ENCODE peak calls at places on chromosomes 2 and 18, in five cellular contexts. E is stomach; M is endothelial cell of umbilical vein; S is naive thymus-derived CD4-positive, alpha-beta T cell; C is cardiac muscle cell. W is an unnamed sample. For H3K27me3, the result is how much of the 10 kb centered on the place peaks cover.

GRCh38 chr2:27249891-27250651 is 12.8 kb downstream of the SLC30A3 start:
- DNase-seq in E (peak), M (peak), S (peak), C (peak), W (no peak)

GRCh38 chr18:22541232-22541631 is 123.5 kb upstream of the CTAGE1 start:
- DNase-seq in E (no peak), M (no peak), S (no peak), C (no peak), W (no peak)

GRCh38 chr2:42488297-42488696 is 5.5 kb downstream of the KCNG3 start:
- DNase-seq in E (no peak), M (no peak), S (no peak), C (no peak), W (no peak)

GRCh38 chr2:9975328-9975727 is 23.8 kb downstream of the GRHL1 start:
- DNase-seq in E (peak), M (peak), S (no peak), C (peak), W (peak)

GRCh38 chr2:207805566-207806226 is 36.0 kb upstream of the FZD5 start:
- DNase-seq in E (no peak), M (no peak), S (no peak), C (no peak), W (no peak)

GRCh38 chr2:242038166-242038927 is 168.8 kb downstream of the RTP5 start:
- DNase-seq in E (peak), M (no peak), S (no peak), C (no peak), W (no peak)

GRCh38 chr2:237435844-237436590 is 22.1 kb upstream of the COL6A3 start:
- DNase-seq in E (no peak), M (no peak), S (no peak), C (peak), W (no peak)

GRCh38 chr2:128271891-128272585 is 46.6 kb downstream of the HS6ST1 start:
- DNase-seq in E (no peak), M (no peak), S (no peak), C (no peak), W (no peak)

GRCh38 chr18:30889582-30890301 is 152.8 kb downstream of the DSC3 start:
- DNase-seq in E (no peak), M (peak), S (no peak), C (peak), W (peak)

GRCh38 chr2:237309416-237309815 is 104.5 kb downstream of the COL6A3 start:
- DNase-seq in E (no peak), M (no peak), S (no peak), C (no peak), W (no peak)

GRCh38 chr2:234412726-234413125 is 84.2 kb downstream of the ARL4C start:
- DNase-seq in E (no peak), M (no peak), S (no peak), C (peak), W (no peak)

GRCh38 chr2:135819211-135819610 is 17.8 kb downstream of the LCT start:
- DNase-seq in E (no peak), M (peak), S (peak), C (peak), W (no peak)

GRCh38 chr2:3208179-3208578 is 169.4 kb downstream of the EIPR1 start:
- DNase-seq in E (no peak), M (no peak), S (no peak), C (no peak), W (no peak)

GRCh38 chr2:45743531-45744391 is 92.3 kb downstream of the PRKCE start:
- DNase-seq in E (no peak), M (peak), S (no peak), C (peak), W (no peak)

GRCh38 chr18:1014496-1014895 is 109.8 kb downstream of the ADCYAP1 start:
- DNase-seq in E (no peak), M (no peak), S (no peak), C (peak), W (no peak)

DNA sequence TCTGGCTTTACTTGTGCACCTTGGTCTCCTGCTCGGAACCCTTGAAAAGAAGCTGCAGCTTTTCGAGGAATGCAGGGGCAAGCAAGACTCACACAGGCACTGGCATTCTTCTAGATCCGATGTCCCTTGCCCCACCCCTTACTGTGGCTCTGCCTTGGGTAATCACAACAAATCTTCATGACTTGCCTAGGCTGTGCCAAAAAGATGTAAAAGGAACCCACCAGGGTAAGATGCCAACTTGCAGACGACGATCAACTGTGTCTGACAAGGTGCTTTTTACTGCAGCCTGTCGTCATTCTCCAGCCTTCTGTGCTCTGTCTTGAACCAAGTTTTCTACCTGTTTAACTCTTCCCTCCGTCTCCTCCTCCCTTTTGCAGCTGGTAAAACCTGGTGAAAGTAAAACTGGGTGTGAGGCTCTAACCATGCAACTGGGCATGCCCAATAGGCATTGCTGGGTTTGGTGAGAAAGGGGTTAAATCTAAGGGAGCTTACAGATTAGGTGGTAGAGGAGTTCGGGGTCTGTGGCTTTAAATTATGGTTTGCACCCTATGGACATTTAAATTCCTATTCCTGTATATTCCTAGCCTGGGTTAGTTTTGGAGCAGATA is 920 bp upstream of the NRXN1 start:
- DNase-seq in E (no peak), M (no peak), S (no peak), C (no peak), W (no peak)
- H3K27me3 ChIP-seq in E (under half), M (under half), S (under half), C (under half), W (under half)

DNA sequence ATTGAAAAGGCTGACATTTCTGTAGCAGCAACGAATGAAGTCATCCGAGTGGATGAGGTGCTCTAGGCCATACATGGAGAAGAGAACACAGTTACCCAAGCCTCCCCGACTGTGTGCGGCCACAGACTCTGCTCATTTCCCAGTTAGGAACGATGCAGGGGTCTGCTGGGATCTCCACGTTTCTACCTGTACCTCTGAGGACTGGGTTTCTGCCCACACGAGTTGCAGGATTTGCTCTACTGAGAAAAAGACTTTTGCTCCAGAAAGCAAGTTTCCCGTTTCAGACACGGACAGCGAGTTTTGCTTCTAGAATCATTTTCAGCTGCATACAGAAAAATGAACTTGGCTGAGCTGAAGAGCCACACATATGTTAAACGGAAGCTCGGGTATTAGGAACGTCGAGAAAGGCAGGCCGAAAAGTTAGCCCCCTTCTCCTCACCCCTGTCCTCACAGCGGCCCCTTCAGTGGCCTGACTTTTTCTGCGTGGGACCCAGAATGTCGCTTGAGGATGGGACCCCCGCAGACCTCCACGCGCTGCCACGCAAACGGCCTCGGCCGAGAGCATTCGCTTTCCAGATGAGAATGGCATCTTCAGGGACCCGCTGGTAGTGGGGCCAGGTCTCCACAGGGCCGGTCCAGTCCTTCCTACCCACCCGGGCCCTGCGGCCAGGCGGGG is 582 bp upstream of the RAB31 start:
- DNase-seq in E (no peak), M (peak), S (no peak), C (peak), W (no peak)
- H3K27me3 ChIP-seq in E (under half), M (under half), S (under half), C (under half), W (under half)

GRCh38 chr2:108980076-108980475 is 8.9 kb downstream of the EDAR start:
- DNase-seq in E (no peak), M (no peak), S (no peak), C (no peak), W (no peak)

GRCh38 chr2:108982259-108982679 is 6.8 kb downstream of the EDAR start:
- DNase-seq in E (no peak), M (no peak), S (no peak), C (no peak), W (no peak)

GRCh38 chr2:108981846-108982245 is 7.2 kb downstream of the EDAR start:
- DNase-seq in E (no peak), M (no peak), S (no peak), C (no peak), W (no peak)

GRCh38 chr2:108987111-108987510 is 1.9 kb downstream of the EDAR start:
- DNase-seq in E (no peak), M (no peak), S (peak), C (no peak), W (no peak)

GRCh38 chr2:108983610-108984009 is 5.4 kb downstream of the EDAR start:
- DNase-seq in E (no peak), M (no peak), S (no peak), C (no peak), W (no peak)
- H3K27me3 ChIP-seq in E (under half), M (under half), S (under half), C (under half), W (under half)

GRCh38 chr2:124310671-124311070 is 285.6 kb downstream of the CNTNAP5 start:
- DNase-seq in E (no peak), M (no peak), S (no peak), C (no peak), W (no peak)

GRCh38 chr2:124309563-124310138 is 284.6 kb downstream of the CNTNAP5 start:
- DNase-seq in E (no peak), M (no peak), S (no peak), C (no peak), W (no peak)

DNA sequence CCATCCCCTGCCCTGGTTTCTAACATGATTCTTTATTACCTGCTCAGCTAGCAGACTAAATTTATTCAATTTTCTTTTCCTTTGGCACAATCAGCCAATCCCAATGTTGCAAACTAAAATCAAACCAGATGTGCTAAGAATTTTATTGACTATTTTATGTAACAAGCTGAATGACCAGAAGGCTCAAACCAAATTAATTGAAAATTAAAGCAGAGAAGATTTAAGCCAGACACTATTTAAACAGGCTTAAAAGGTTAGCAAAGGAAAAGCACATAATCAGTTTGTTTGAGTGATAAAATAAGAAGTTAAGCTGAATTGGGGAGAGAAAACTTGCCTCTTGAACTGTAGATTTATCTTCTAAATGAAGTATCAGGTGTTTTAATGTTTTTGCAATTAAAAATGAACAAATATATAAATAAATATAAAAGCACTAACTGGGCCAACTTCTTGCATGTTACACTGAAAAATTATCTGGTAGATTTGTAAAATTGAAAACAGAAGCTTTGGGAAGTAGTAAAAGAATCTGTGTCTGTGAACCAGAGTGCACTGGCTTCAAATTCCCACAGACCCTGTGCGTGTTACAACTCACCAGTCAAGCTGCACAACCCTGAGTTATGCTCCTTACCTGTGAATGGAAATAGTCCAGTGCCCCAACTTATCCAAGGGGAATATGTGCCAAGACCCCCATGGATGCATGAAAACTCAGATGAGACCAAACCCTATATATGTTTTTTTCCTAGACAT is 283.4 kb downstream of the CNTNAP5 start:
- DNase-seq in E (no peak), M (no peak), S (no peak), C (no peak), W (no peak)
- H3K27me3 ChIP-seq in E (under half), M (under half), S (under half), C (under half), W (under half)

GRCh38 chr2:121283670-121284245 is 1.2 kb downstream of the TFCP2L1 start:
- DNase-seq in E (no peak), M (no peak), S (no peak), C (no peak), W (no peak)

GRCh38 chr2:121285926-121286325 is 924 bp upstream of the TFCP2L1 start:
- DNase-seq in E (no peak), M (no peak), S (no peak), C (no peak), W (no peak)

GRCh38 chr2:121285077-121285449 is at the start of gene TFCP2L1:
- DNase-seq in E (peak), M (no peak), S (no peak), C (peak), W (no peak)

GRCh38 chr2:121282800-121283382 is 2.1 kb downstream of the TFCP2L1 start:
- DNase-seq in E (peak), M (no peak), S (no peak), C (no peak), W (no peak)

GRCh38 chr2:121284424-121285076 is 452 bp downstream of the TFCP2L1 start:
- DNase-seq in E (no peak), M (no peak), S (no peak), C (no peak), W (no peak)
- H3K27me3 ChIP-seq in E (under half), M (under half), S (under half), C (half or more), W (under half)

DNA sequence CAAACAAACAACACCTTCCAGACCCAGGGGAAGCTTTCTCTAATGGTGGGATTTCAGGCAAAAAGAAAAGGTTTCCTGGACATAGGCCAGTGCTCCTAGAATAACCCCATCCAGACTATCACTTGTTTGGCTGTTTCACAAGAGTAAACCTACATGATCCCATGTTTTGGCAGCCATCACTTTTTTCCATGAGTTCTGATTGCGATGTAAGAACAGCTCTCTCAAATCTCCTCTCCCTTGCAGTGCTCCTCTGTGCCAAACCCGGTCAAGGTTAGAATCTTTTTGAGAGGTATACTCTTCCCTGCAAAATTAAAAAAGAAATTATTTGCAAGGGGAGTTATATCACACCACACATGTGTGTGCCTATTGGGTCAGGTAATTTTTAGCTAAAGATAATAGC is 11.9 kb downstream of the GRP start:
- DNase-seq in E (no peak), M (no peak), S (no peak), C (no peak), W (no peak)
- H3K27me3 ChIP-seq in E (under half), M (under half), S (under half), C (under half), W (under half)

GRCh38 chr2:158569284-158569683 is 112.5 kb downstream of the PKP4 start:
- DNase-seq in E (no peak), M (no peak), S (no peak), C (no peak), W (no peak)
- H3K27me3 ChIP-seq in E (under half), M (under half), S (under half), C (under half), W (under half)

GRCh38 chr2:70907130-70907756 is 28.5 kb upstream of the ATP6V1B1 start:
- DNase-seq in E (peak), M (no peak), S (no peak), C (peak), W (no peak)

GRCh38 chr2:70904371-70905216 is 31.1 kb upstream of the ATP6V1B1 start:
- DNase-seq in E (no peak), M (no peak), S (no peak), C (no peak), W (no peak)

GRCh38 chr2:70905443-70905842 is 30.3 kb upstream of the ATP6V1B1 start:
- DNase-seq in E (no peak), M (no peak), S (no peak), C (no peak), W (no peak)

GRCh38 chr2:70906439-70907018 is 29.2 kb upstream of the ATP6V1B1 start:
- DNase-seq in E (peak), M (no peak), S (no peak), C (no peak), W (no peak)

DNA sequence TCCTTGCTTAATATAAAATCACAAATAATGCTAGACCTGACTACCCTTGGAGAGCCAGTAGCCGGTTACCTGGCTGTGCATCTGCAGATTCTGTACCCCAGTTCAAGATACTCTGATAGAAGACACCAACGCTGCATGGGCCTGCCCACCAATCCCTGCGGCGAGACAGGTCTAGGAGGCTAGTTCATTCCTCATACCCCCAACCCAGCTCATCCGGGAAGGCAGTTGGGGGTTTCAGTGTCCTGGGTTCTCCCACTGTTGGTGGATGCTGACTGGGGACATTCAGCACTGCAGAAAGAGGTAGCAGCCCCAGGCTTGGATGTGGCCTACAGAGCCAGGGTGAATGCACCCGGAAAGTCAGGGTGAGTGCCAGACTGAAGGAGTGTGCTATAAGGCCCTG is 29.7 kb upstream of the ATP6V1B1 start:
- DNase-seq in E (peak), M (no peak), S (no peak), C (no peak), W (no peak)
- H3K27me3 ChIP-seq in E (half or more), M (half or more), S (under half), C (half or more), W (under half)

GRCh38 chr2:218959761-218960195 is 312 bp downstream of the CDK5R2 start:
- DNase-seq in E (no peak), M (no peak), S (no peak), C (no peak), W (no peak)

GRCh38 chr2:218961651-218962570 is 2.4 kb downstream of the CDK5R2 start:
- DNase-seq in E (no peak), M (no peak), S (no peak), C (no peak), W (no peak)

GRCh38 chr2:218959141-218959731 is at the start of gene CDK5R2:
- DNase-seq in E (peak), M (peak), S (peak), C (peak), W (peak)

GRCh38 chr2:218961229-218961628 is 1.8 kb downstream of the CDK5R2 start:
- DNase-seq in E (no peak), M (no peak), S (no peak), C (no peak), W (no peak)

GRCh38 chr2:218960196-218961165 is 1.0 kb downstream of the CDK5R2 start:
- DNase-seq in E (no peak), M (no peak), S (no peak), C (no peak), W (no peak)
- H3K27me3 ChIP-seq in E (half or more), M (half or more), S (under half), C (half or more), W (under half)